ENCODE peak calls at places on chromosomes 4 and X, in five cellular contexts. S is K562, D is WTC11, I is H1, H is HepG2. G is an unnamed sample.
A peak's percentile ranks its signal among the peaks of the same experiment; 100 is the strongest.

GRCh38 chrX:123215397-123216089 is 31.5 kb downstream of the GRIA3 start:
- DNase-seq in S (peak; percentile 24), D (no peak), I (no peak), H (no peak), G (no peak)

GRCh38 chrX:74343970-74344622 is 40.1 kb downstream of the ZCCHC13 start:
- DNase-seq in S (peak; percentile 78), H (peak; percentile 60), I (peak; percentile 53), D (peak; percentile 71), G (peak; percentile 39)

GRCh38 chr4:103996059-103996458 is 276.3 kb upstream of the TACR3 start:
- DNase-seq in D (no peak), I (no peak), S (no peak), H (no peak), G (no peak)

GRCh38 chr4:106334732-106335131 is 18.4 kb downstream of the AIMP1 start:
- DNase-seq in D (no peak), I (no peak), S (no peak), H (no peak), G (no peak)

GRCh38 chrX:39427492-39428289 is 626.4 kb downstream of the MID1IP1 start:
- DNase-seq in S (no peak), D (no peak), I (no peak), H (no peak), G (no peak)

GRCh38 chr4:101192244-101192643 is 155.1 kb downstream of the PPP3CA start:
- DNase-seq in I (no peak), S (no peak), H (peak; percentile 69), D (no peak), G (no peak)

GRCh38 chr4:154691229-154691628 is 52.6 kb upstream of the LRAT start:
- DNase-seq in I (no peak), H (no peak), D (no peak), S (no peak), G (no peak)

GRCh38 chr4:54746228-54746627 is 88.5 kb downstream of the KIT start:
- DNase-seq in H (no peak), I (no peak), D (no peak), S (no peak), G (no peak)

GRCh38 chr4:187103351-187103750 is 379.7 kb upstream of the FAT1 start:
- DNase-seq in H (no peak), I (no peak), D (no peak), S (no peak), G (no peak)

GRCh38 chrX:50812995-50813842 is 775 bp downstream of the SHROOM4 start:
- DNase-seq in D (peak; percentile 28), H (no peak), I (peak; percentile 55), S (no peak), G (no peak)

GRCh38 chr4:62706423-62706822 is 1506.3 kb downstream of the ADGRL3 start:
- DNase-seq in I (no peak), H (no peak), S (no peak), D (no peak), G (no peak)

GRCh38 chr4:14225683-14226207 is 598.2 kb upstream of the BOD1L1 start:
- DNase-seq in I (no peak), S (no peak), H (no peak), D (no peak), G (no peak)

GRCh38 chr4:16205298-16206164 is 20.7 kb downstream of the TAPT1 start:
- DNase-seq in H (peak; percentile 31), S (peak; percentile 28), I (no peak), D (no peak), G (no peak)

GRCh38 chr4:178789279-178789678 is 1347.0 kb upstream of the AGA start:
- DNase-seq in S (no peak), I (no peak), D (no peak), H (no peak), G (no peak)

GRCh38 chr4:182807841-182808548 is 109.2 kb downstream of the DCTD start:
- DNase-seq in I (peak; percentile 78), S (no peak), H (no peak), D (peak; percentile 41), G (no peak)

GRCh38 chr4:13415068-13415785 is 68.9 kb downstream of the RAB28 start:
- DNase-seq in D (peak; percentile 34), I (peak; percentile 55), H (no peak), S (no peak), G (no peak)

GRCh38 chr4:147327322-147327721 is 153.6 kb upstream of the EDNRA start:
- DNase-seq in H (no peak), S (no peak), D (no peak), I (no peak), G (no peak)

GRCh38 chr4:170015285-170015684 is 10.9 kb downstream of the MFAP3L start:
- DNase-seq in H (no peak), D (no peak), S (no peak), I (no peak), G (no peak)

GRCh38 chrX:39309721-39310152 is 508.5 kb downstream of the MID1IP1 start:
- DNase-seq in D (no peak), I (no peak), S (peak; percentile 2), H (no peak), G (no peak)

GRCh38 chr4:81405900-81406401 is 65.8 kb downstream of the RASGEF1B start:
- DNase-seq in S (peak; percentile 83), D (no peak), I (no peak), H (peak; percentile 81), G (peak; percentile 13)

GRCh38 chr4:185305979-185306442 is 89.7 kb downstream of the LRP2BP start:
- DNase-seq in S (no peak), D (no peak), I (no peak), H (no peak), G (no peak)

GRCh38 chrX:110061138-110061537 is 58.2 kb downstream of the TMEM164 start:
- DNase-seq in D (no peak), I (no peak), S (no peak), H (no peak), G (no peak)

GRCh38 chrX:34917146-34917545 is 25.4 kb upstream of the FAM47B start:
- DNase-seq in H (no peak), D (no peak), S (no peak), I (no peak), G (no peak)

GRCh38 chrX:18702362-18703195 is 4.9 kb upstream of the PPEF1 start:
- DNase-seq in H (no peak), I (no peak), D (no peak), S (no peak), G (no peak)

GRCh38 chr4:134695433-134695832 is 493.8 kb upstream of the PABPC4L start:
- DNase-seq in I (no peak), S (no peak), D (no peak), H (no peak), G (no peak)

GRCh38 chrX:133171962-133172708 is 46.0 kb downstream of the TFDP3 start:
- DNase-seq in H (no peak), I (no peak), D (no peak), S (peak; percentile 9), G (no peak)

DNA sequence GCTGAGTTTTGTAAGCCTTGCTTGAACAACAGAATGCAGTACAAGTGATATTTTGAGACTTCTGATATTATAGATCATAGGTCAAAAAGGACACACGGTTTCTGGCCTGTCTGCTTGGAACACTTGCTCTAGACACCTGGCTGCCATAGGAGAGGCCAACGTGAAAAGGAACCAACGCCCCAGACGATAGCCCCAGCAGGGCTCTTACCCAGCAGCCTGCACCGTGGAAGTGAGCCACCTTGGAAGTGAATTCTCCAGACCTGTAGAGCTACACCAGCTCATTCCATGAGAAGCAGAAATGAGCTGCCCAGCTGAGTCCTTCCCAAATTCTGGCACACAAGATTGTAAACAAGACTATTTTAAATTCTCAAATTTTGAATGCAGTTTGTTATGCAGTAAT is 323.1 kb downstream of the FBXO8 start:
- DNase-seq in S (no peak), H (no peak), I (no peak), D (no peak), G (no peak)
- TF ChIP-seq USF2 in S (no peak), H (no peak), I (no peak), D (no peak), G (no peak)

GRCh38 chr4:76376534-76376933 is 44.4 kb downstream of the CCDC158 start:
- DNase-seq in S (no peak), D (no peak), H (peak; percentile 48), I (no peak), G (no peak)
- TF ChIP-seq ATF2 in S (no peak), D (no peak), H (no peak), I (no peak), G (no peak)

GRCh38 chrX:154398668-154399526 is 720 bp downstream of the RPL10 start:
- DNase-seq in I (peak; percentile 64), D (peak; percentile 72), H (peak; percentile 70), S (peak; percentile 92), G (no peak)
- TF ChIP-seq USF2 in I (no peak), D (no peak), H (no peak), S (peak; percentile 63), G (peak; percentile 37)

GRCh38 chr4:165293061-165293460 is 34.4 kb upstream of the MSMO1 start:
- DNase-seq in D (no peak), H (no peak), I (no peak), S (no peak), G (no peak)
- TF ChIP-seq ATF2 in D (no peak), H (no peak), I (no peak), S (no peak), G (no peak)